ENCODE peak calls at places on chromosomes 13 and 19, in six cellular contexts. H, D, M, J, A and W are unnamed samples.

GRCh38 chr13:66618702-66619101 is 611.4 kb downstream of the PCDH9 start:
- DNase-seq in M (no peak), D (no peak), H (no peak), A (no peak), J (no peak), W (peak)

GRCh38 chr13:110044521-110045200 is 258.3 kb upstream of the IRS2 start:
- DNase-seq in D (no peak), J (no peak), A (no peak), H (no peak), M (no peak), W (peak)

GRCh38 chr19:1720237-1720636 is 33.1 kb upstream of the ONECUT3 start:
- DNase-seq in M (no peak), J (no peak), A (no peak), H (no peak), D (no peak), W (no peak)

GRCh38 chr19:4378886-4379285 is 21.5 kb downstream of the SH3GL1 start:
- DNase-seq in M (no peak), H (no peak), A (no peak), J (no peak), D (no peak), W (no peak)

GRCh38 chr19:17347361-17347760 is 10.0 kb downstream of the GTPBP3 start:
- DNase-seq in A (peak), J (no peak), M (no peak), D (no peak), H (no peak), W (peak)

GRCh38 chr19:10815969-10816635 is 19.9 kb downstream of the TMED1 start:
- DNase-seq in A (no peak), H (no peak), M (no peak), J (no peak), D (no peak), W (peak)

GRCh38 chr13:74278901-74279300 is 144.7 kb upstream of the KLF12 start:
- DNase-seq in M (no peak), D (no peak), J (no peak), A (no peak), H (no peak), W (no peak)

GRCh38 chr13:64930636-64931035 is 2299.5 kb downstream of the PCDH9 start:
- DNase-seq in A (no peak), H (no peak), J (no peak), M (no peak), D (no peak), W (no peak)

GRCh38 chr13:26045123-26045522 is 6.7 kb downstream of the SHISA2 start:
- DNase-seq in A (no peak), J (no peak), H (no peak), M (no peak), D (no peak), W (no peak)

GRCh38 chr19:41226053-41226873 is 7.2 kb downstream of the AXL start:
- DNase-seq in D (no peak), M (peak), J (no peak), A (no peak), H (peak), W (peak)

GRCh38 chr13:50797081-50797480 is 46.4 kb downstream of the DLEU7 start:
- DNase-seq in A (no peak), D (no peak), H (no peak), M (no peak), J (no peak), W (no peak)

GRCh38 chr13:50713849-50714248 is 129.6 kb downstream of the DLEU7 start:
- DNase-seq in D (no peak), A (peak), M (peak), J (peak), H (no peak), W (peak)

GRCh38 chr13:48505597-48506091 is 27.2 kb downstream of the RCBTB2 start:
- DNase-seq in H (peak), M (peak), A (peak), J (no peak), D (no peak), W (peak)

GRCh38 chr13:65836066-65836465 is 1394.1 kb downstream of the PCDH9 start:
- DNase-seq in J (no peak), H (no peak), M (no peak), A (no peak), D (no peak), W (no peak)